ENCODE peak calls at places on chromosome 22, in ten cellular contexts. J, B, G, V, P, T, Z, H, R and F are unnamed samples. For H3K27me3, the result is how much of the 10 kb centered on the place peaks cover.

GRCh38 chr22:38474003-38474607 is 6.2 kb downstream of the KDELR3 start:
- DNase-seq in V (no peak), P (no peak), R (no peak), H (no peak), T (no peak), J (no peak), B (no peak), Z (no peak), G (no peak), F (no peak)

GRCh38 chr22:49616356-49617231 is 211.1 kb downstream of the BRD1 start:
- DNase-seq in Z (no peak), T (no peak), B (peak), P (no peak), V (no peak), H (no peak), J (peak), R (no peak), G (no peak), F (no peak)

GRCh38 chr22:23237201-23237798 is 57.0 kb downstream of the BCR start:
- DNase-seq in R (peak), B (no peak), Z (no peak), J (no peak), H (peak), P (no peak), V (no peak), T (peak), G (peak), F (peak)

GRCh38 chr22:39174498-39175120 is 22.1 kb upstream of the CBX7 start:
- DNase-seq in H (peak), R (peak), V (no peak), G (peak), T (peak), P (peak), Z (peak), J (peak), B (peak), F (peak)

GRCh38 chr22:22788460-22789037 is 99.1 kb upstream of the IGLL5 start:
- DNase-seq in Z (no peak), T (no peak), P (no peak), G (no peak), V (no peak), R (no peak), B (no peak), J (no peak), H (no peak), F (no peak)

GRCh38 chr22:47605441-47605840 is 843.0 kb downstream of the TBC1D22A start:
- DNase-seq in H (no peak), P (peak), T (no peak), V (no peak), G (peak), Z (no peak), R (no peak), B (peak), J (no peak), F (no peak)

GRCh38 chr22:48055185-48055584 is 1292.7 kb downstream of the TBC1D22A start:
- DNase-seq in B (no peak), Z (no peak), R (no peak), T (no peak), J (no peak), G (no peak), V (no peak), H (no peak), P (no peak), F (no peak)

GRCh38 chr22:40922484-40923303 is 28.5 kb upstream of the RBX1 start:
- DNase-seq in B (no peak), H (no peak), G (no peak), P (no peak), Z (no peak), V (no peak), J (no peak), T (no peak), R (no peak), F (no peak)

GRCh38 chr22:22814666-22815396 is 72.8 kb upstream of the IGLL5 start:
- DNase-seq in R (no peak), T (no peak), Z (no peak), G (no peak), H (no peak), J (no peak), B (no peak), V (no peak), P (no peak), F (no peak)

GRCh38 chr22:41523464-41524221 is 20.6 kb downstream of the POLR3H start:
- DNase-seq in J (no peak), G (no peak), R (no peak), V (no peak), T (no peak), B (no peak), H (no peak), Z (no peak), P (no peak), F (no peak)

GRCh38 chr22:17774206-17774927 is at the start of gene BID:
- DNase-seq in G (no peak), V (no peak), H (peak), Z (no peak), B (peak), P (no peak), T (no peak), R (no peak), J (peak), F (peak)

GRCh38 chr22:46079093-46079860 is 71.0 kb upstream of the PPARA start:
- DNase-seq in H (peak), G (peak), T (peak), B (peak), R (peak), Z (no peak), P (peak), V (no peak), J (peak), F (peak)

GRCh38 chr22:46089426-46090041 is 60.8 kb upstream of the PPARA start:
- DNase-seq in J (peak), P (no peak), H (no peak), G (peak), V (no peak), B (peak), Z (no peak), T (peak), R (peak), F (peak)

GRCh38 chr22:24938741-24939341 is 7.7 kb downstream of the LHFPL7 start:
- DNase-seq in J (no peak), H (peak), G (no peak), T (no peak), Z (peak), P (no peak), V (no peak), B (no peak), R (no peak), F (peak)

GRCh38 chr22:28442264-28442950 is 237.2 kb downstream of the TTC28 start:
- DNase-seq in R (peak), V (no peak), Z (peak), J (peak), P (peak), G (peak), H (peak), B (peak), T (peak), F (peak)

GRCh38 chr22:31491218-31491962 is 1.7 kb upstream of the EIF4ENIF1 start:
- DNase-seq in B (no peak), R (no peak), Z (no peak), V (no peak), P (no peak), T (no peak), J (no peak), G (no peak), H (no peak), F (no peak)

GRCh38 chr22:31489632-31490495 is at the start of gene EIF4ENIF1:
- DNase-seq in V (peak), G (peak), B (peak), J (peak), H (peak), R (peak), T (peak), P (peak), Z (peak), F (peak)

GRCh38 chr22:31488988-31489617 is 539 bp downstream of the EIF4ENIF1 start:
- DNase-seq in T (no peak), Z (peak), H (peak), V (no peak), R (no peak), P (no peak), B (peak), J (peak), G (no peak), F (peak)

GRCh38 chr22:31492151-31492550 is 2.5 kb upstream of the EIF4ENIF1 start:
- DNase-seq in J (no peak), V (no peak), B (no peak), Z (no peak), P (no peak), H (no peak), G (no peak), R (no peak), T (no peak), F (no peak)

GRCh38 chr22:31490496-31490925 is 869 bp upstream of the EIF4ENIF1 start:
- DNase-seq in B (peak), G (peak), V (peak), P (no peak), J (peak), R (peak), H (peak), T (no peak), Z (peak), F (peak)
- H3K27me3 ChIP-seq in B (under half), G (under half), V (under half), P (under half), J (under half), R (under half), H (under half), T (under half), Z (under half), F (under half)

GRCh38 chr22:35824256-35824655 is 106.6 kb downstream of the APOL5 start:
- DNase-seq in H (no peak), P (no peak), T (no peak), B (no peak), Z (no peak), R (no peak), G (no peak), V (no peak), J (peak), F (no peak)

GRCh38 chr22:35818897-35819296 is 101.2 kb downstream of the APOL5 start:
- DNase-seq in T (no peak), J (no peak), G (no peak), B (no peak), P (no peak), Z (no peak), H (no peak), V (no peak), R (no peak), F (no peak)

GRCh38 chr22:35819421-35819820 is 101.7 kb downstream of the APOL5 start:
- DNase-seq in V (no peak), G (no peak), T (no peak), R (no peak), Z (no peak), B (no peak), H (no peak), J (no peak), P (no peak), F (no peak)

DNA sequence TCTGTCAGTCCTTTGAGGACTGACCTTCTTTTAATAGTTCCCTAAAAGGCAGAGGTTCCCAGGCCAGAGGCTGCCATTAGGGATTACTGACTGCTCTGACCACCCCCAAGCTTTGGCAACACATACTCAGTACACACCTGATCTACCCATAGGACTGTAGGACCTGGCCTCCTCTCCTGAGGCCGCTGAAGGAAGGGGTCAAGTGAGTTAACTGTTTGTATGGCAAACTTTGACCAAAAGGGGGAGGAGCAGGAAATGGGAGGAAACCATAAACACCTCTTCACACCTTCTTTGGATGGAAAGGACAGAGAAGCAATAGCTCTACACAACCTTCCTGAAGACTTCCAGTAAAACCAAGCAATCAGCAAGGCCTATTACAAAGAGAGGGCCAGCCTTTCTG is 104.0 kb downstream of the APOL5 start:
- DNase-seq in V (no peak), T (no peak), J (no peak), P (no peak), H (no peak), R (no peak), B (no peak), G (no peak), Z (no peak), F (no peak)
- TF ChIP-seq POLR2A in V (no peak), T (no peak), J (no peak), P (no peak), H (no peak), R (no peak), B (no peak), G (no peak), Z (no peak), F (no peak)

GRCh38 chr22:44369241-44369652 is 56.5 kb upstream of the SHISAL1 start:
- DNase-seq in R (no peak), B (peak), V (no peak), H (no peak), G (peak), T (no peak), P (no peak), Z (peak), J (peak), F (no peak)
- TF ChIP-seq CTCF in R (no peak), B (no peak), V (no peak), H (no peak), G (no peak), T (no peak), P (no peak), Z (peak), J (no peak), F (no peak)

DNA sequence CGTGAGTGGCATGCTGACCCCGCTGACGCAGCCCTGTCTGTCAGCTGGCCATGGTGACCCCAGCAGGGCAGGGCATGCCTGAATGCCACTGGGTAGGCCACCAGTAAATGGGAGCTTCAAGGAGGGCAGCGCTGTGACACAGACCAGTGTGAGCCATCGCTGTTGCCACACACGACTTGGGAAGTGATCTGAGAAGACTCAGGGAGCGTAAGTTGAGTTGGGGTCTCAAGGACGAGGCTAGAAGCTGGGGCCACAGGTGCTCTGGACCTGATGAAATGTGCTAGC is 28.2 kb downstream of the MPPED1 start:
- DNase-seq in H (no peak), J (no peak), T (no peak), R (no peak), G (no peak), P (peak), V (no peak), B (no peak), Z (no peak), F (no peak)
- H3K27me3 ChIP-seq in H (under half), J (under half), T (under half), R (under half), G (under half), P (under half), V (under half), B (under half), Z (under half), F (under half)

DNA sequence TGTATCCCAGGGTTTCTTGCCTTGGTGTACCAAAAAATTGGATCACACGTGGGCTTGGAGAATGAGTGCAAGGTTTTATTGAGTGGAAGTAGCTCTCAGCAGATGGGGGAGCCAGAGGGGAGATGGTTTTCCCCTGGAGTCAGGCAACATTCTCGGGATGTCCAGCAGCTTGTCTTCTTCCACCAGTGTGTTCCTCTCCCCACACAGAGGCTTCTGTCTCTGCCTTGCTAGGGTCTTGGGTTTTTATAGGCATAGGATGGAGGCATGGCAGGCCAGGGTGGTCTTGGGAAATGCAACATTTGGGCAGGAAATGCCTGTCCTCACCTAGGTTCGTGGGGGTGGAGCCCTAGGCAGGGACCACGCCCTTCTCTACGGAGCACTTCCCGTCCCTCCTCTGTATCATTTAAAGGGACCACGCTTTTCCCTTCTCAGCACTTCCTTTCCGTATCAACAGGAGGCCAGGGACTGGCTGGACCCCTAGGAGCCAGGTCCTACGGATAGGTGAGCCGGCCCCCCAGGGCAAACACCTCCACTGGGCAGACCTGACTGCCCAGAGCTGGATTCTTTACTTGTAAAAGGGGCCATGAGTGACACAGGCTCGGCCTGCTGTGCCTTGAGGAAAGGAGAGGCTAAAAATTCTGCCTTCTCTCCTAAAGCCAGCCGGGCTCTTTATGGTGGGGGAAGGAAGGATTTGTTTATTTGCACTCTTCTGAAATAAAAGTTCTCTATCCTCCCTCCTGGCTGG is 55.3 kb upstream of the CCDC188 start:
- DNase-seq in V (no peak), R (peak), Z (no peak), H (peak), P (no peak), G (peak), B (peak), J (peak), T (no peak), F (peak)
- TF ChIP-seq POLR2A in V (peak), R (no peak), Z (no peak), H (no peak), P (no peak), G (no peak), B (peak), J (peak), T (no peak), F (peak)

GRCh38 chr22:35547993-35548761 is 7.5 kb downstream of the RASD2 start:
- DNase-seq in P (no peak), T (no peak), Z (peak), B (no peak), J (no peak), G (no peak), V (no peak), R (no peak), H (no peak), F (no peak)
- TF ChIP-seq CTCF in P (no peak), T (no peak), Z (peak), B (no peak), J (no peak), G (no peak), V (no peak), R (no peak), H (no peak), F (no peak)